ENCODE peak calls at places on chromosome X, in nine cellular contexts. C is omental fat pad, K is glutamatergic neuron, Z is heart right ventricle, Q is endodermal cell, Y is thoracic aorta, F is AG09309, I is OCI-LY7, X is SK-N-SH. O is an unnamed sample.

GRCh38 chrX:48540015-48540350 is 469 bp downstream of the TBC1D25 start:
- DNase-seq in C (no peak), K (no peak), Z (peak), Q (no peak), Y (no peak), F (no peak), I (no peak), X (peak), O (no peak)

GRCh38 chrX:3939967-3940610 is 226.6 kb upstream of the PRKX start:
- DNase-seq in C (no peak), K (no peak), Z (no peak), Q (no peak), Y (no peak), F (no peak), I (peak), X (peak), O (peak)

GRCh38 chrX:20067709-20068315 is 48.9 kb downstream of the MAP7D2 start:
- DNase-seq in C (peak), K (peak), Z (peak), Q (peak), Y (peak), F (peak), I (no peak), X (peak), O (no peak)

GRCh38 chrX:46873746-46874145 is 36.9 kb downstream of the RP2 start:
- DNase-seq in C (no peak), K (no peak), Z (no peak), Q (no peak), Y (no peak), F (no peak), I (no peak), X (no peak), O (no peak)

GRCh38 chrX:120660638-120661037 is 30.8 kb upstream of the C1GALT1C1 start:
- DNase-seq in C (no peak), K (no peak), Z (no peak), Q (no peak), Y (no peak), F (no peak), I (no peak), X (no peak), O (no peak)

GRCh38 chrX:149497054-149497453 is 8.1 kb downstream of the IDS start:
- DNase-seq in C (no peak), K (no peak), Z (no peak), Q (no peak), Y (no peak), F (no peak), I (no peak), X (no peak), O (no peak)

GRCh38 chrX:39226307-39226706 is 425.0 kb downstream of the MID1IP1 start:
- DNase-seq in C (no peak), K (no peak), Z (no peak), Q (no peak), Y (no peak), F (no peak), I (no peak), X (no peak), O (no peak)

GRCh38 chrX:149540133-149540620 is 635 bp upstream of the EOLA1 start:
- DNase-seq in C (peak), K (peak), Z (peak), Q (peak), Y (peak), F (peak), I (peak), X (peak), O (peak)

GRCh38 chrX:39576081-39576701 is 521.6 kb downstream of the BCOR start:
- DNase-seq in C (no peak), K (peak), Z (peak), Q (peak), Y (no peak), F (no peak), I (no peak), X (peak), O (no peak)

GRCh38 chrX:115372026-115372610 is 82.6 kb downstream of the LUZP4 start:
- DNase-seq in C (no peak), K (no peak), Z (no peak), Q (peak), Y (no peak), F (no peak), I (no peak), X (no peak), O (no peak)

GRCh38 chrX:139933904-139934303 is 1.1 kb upstream of the ATP11C start:
- DNase-seq in C (no peak), K (no peak), Z (no peak), Q (no peak), Y (no peak), F (no peak), I (no peak), X (no peak), O (no peak)

GRCh38 chrX:3803713-3804112 is 90.3 kb upstream of the PRKX start:
- DNase-seq in C (no peak), K (no peak), Z (no peak), Q (no peak), Y (no peak), F (no peak), I (no peak), X (no peak), O (no peak)

DNA sequence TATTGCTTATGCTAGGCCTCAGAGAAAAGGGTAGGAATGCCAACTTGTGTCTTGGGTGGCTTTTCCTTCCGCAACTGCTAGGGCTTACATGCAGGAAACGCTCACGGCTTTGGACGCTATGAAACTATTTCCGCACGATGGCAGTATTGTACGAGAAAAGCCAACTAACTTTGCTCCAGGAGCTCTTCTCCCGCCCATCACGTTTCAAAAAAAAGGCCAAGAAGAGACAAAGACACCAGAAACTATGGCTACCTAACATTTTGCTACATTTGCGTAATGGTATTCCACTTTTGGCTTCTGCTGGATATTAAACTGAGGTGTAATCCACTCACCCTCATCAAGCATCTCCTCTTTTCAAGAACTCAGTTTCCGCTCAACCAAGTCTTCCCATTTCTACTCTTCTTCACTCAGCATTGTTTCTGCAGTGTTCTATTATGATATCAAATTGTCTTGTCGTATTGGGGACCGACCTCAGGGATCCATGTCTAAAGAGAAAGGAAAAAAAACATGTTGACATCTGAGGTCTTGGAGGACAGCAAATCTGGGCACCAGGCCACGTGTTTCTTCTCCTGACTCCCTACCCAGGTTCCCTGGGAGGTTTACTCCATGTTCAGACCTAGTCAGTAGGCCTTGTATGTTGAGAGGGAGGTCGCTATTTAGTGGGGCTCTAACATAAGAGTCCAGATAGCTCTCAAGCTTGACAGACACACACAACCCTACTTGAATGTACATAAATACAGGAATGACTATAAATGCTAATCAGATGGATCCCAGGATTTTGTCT is 239.4 kb upstream of the STK26 start:
- DNase-seq in C (peak), K (no peak), Z (no peak), Q (no peak), Y (no peak), F (peak), I (no peak), X (no peak), O (no peak)
- TF ChIP-seq CTCF in C (no peak), K (no peak), Z (no peak), Q (no peak), Y (no peak), F (peak), I (no peak), X (peak), O (no peak)

DNA sequence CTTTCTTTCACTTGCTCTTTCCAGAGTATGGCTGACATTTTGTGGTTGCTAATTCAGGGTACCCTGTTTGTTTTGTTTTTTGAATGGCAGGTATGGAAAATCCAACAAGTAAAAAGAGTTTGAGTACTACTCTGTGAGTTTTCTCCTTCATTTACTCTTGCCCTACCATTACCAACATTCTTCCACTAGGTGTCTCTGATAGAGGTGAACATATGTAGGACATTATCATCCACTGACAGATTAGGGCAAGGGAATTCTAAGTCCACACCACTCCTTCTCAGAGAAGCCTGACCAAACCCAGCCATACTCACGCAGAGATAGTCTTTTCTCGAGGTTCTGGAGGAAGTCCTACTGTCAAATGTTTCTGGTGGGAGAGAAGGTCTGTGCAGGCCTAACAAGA is 36.7 kb upstream of the HDAC8 start:
- DNase-seq in C (no peak), K (no peak), Z (no peak), Q (no peak), Y (no peak), F (no peak), I (no peak), X (no peak), O (no peak)
- TF ChIP-seq CTCF in C (no peak), K (no peak), Z (peak), Q (peak), Y (no peak), F (peak), I (peak), X (peak), O (no peak)

GRCh38 chrX:128992107-128992971 is 531.0 kb downstream of the SMARCA1 start:
- DNase-seq in C (no peak), K (no peak), Z (no peak), Q (peak), Y (no peak), F (no peak), I (no peak), X (peak), O (no peak)
- TF ChIP-seq CTCF in C (no peak), K (no peak), Z (no peak), Q (peak), Y (no peak), F (no peak), I (peak), X (no peak), O (no peak)

DNA sequence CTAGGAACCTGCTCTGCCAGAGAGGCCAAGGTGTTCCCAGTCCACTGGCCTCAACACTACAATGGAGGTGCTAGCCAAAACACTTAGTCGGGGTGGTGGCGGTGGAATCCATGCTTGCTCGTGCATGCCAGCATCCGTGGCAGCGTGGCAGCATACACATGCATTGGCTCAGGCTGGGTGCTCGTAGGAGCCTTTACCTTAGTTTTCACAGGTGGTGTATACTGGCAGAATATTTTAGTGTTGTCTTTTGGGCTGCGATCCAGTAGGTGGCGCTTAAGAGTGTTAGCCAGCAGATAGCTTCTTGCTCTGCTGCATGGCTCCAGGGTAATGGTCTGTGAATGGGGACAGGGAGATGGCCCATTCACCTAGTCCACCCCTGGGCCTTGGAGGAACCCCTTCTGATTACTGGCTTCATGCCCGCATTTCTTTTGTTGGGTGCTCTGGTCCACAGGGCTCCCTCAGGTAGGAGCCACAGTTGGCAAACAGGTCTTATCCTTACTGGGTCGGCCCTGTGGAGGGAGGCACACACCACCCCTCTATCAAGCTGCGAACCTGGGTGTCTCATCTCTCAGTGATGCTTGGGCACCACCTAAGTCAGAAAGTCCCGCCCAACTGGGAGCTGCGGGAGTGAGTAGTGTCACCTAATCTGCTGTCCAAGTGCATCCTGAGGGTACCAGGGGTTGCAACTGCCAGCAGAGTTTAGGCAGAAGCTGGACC is 40.0 kb downstream of the RIPPLY1 start:
- DNase-seq in C (no peak), K (peak), Z (no peak), Q (peak), Y (no peak), F (no peak), I (peak), X (peak), O (no peak)
- TF ChIP-seq CTCF in C (no peak), K (no peak), Z (no peak), Q (peak), Y (no peak), F (peak), I (peak), X (peak), O (peak)

DNA sequence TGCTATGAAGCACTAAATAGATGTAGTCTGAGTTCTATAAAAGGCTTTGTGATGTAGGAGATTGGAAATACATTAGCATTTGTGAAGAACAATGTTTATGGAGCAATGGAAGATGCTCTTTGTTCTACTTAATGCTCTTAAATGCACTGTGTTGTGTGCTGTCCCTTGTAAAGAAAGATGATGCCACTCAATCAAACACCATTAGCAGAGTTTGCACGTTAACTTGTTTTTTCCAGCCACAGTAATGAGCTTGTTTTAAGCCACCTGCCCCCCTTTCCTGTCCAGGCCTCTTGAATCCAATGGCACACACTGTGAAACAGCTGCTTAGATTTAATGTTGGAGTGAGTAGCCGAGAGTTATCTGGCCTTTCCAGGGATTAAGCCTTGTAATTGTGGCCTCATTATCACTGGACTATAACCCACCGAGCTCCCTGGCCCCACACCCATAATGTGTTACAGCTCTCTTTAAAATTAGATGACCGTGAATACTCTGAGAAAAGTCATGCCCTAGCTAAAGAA is 86.0 kb downstream of the PAK3 start:
- DNase-seq in C (no peak), K (peak), Z (no peak), Q (no peak), Y (no peak), F (no peak), I (no peak), X (no peak), O (no peak)
- TF ChIP-seq CTCF in C (no peak), K (no peak), Z (no peak), Q (no peak), Y (no peak), F (no peak), I (no peak), X (no peak), O (no peak)

GRCh38 chrX:45435481-45435880 is 234.8 kb upstream of the DIPK2B start:
- DNase-seq in C (no peak), K (no peak), Z (no peak), Q (no peak), Y (no peak), F (no peak), I (no peak), X (no peak), O (no peak)
- TF ChIP-seq CTCF in C (no peak), K (no peak), Z (no peak), Q (no peak), Y (no peak), F (no peak), I (no peak), X (no peak), O (no peak)

O was measured in neural crest cell.